ENCODE peak calls at places on chromosomes 7 and 10, in four cellular contexts. N, A, P and J are unnamed samples.
A peak's percentile ranks its signal among the peaks of the same experiment; 100 is the strongest.

GRCh38 chr10:78164687-78165086 is 131.0 kb downstream of the RPS24 start:
- DNase-seq in P (no peak), N (no peak), A (no peak), J (no peak)

GRCh38 chr7:129990403-129991192 is 37.8 kb upstream of the UBE2H start:
- DNase-seq in A (no peak), P (peak; percentile 37), N (peak; percentile 25), J (no peak)

GRCh38 chr7:19107142-19107391 is 10.4 kb downstream of the TWIST1 start:
- DNase-seq in P (no peak), A (no peak), N (no peak), J (no peak)

GRCh38 chr10:22554481-22555182 is 159.7 kb downstream of the PIP4K2A start:
- DNase-seq in P (no peak), N (peak; percentile 87), A (peak; percentile 54), J (no peak)

GRCh38 chr7:28106316-28106957 is 74.2 kb downstream of the JAZF1 start:
- DNase-seq in P (no peak), A (no peak), N (peak; percentile 93), J (no peak)

GRCh38 chr7:13021971-13022370 is 334.5 kb downstream of the ARL4A start:
- DNase-seq in P (no peak), A (no peak), N (no peak), J (no peak)

GRCh38 chr10:51867956-51868355 is 168.6 kb upstream of the CSTF2T start:
- DNase-seq in N (peak; percentile 99), A (no peak), P (no peak), J (peak; percentile 5)

GRCh38 chr7:76281706-76282343 is 20.6 kb upstream of the HSPB1 start:
- DNase-seq in A (no peak), N (no peak), P (peak; percentile 40), J (no peak)

GRCh38 chr10:62613429-62613828 is 191.1 kb upstream of the ADO start:
- DNase-seq in N (peak; percentile 79), A (no peak), P (no peak), J (no peak)

GRCh38 chr10:8588135-8588534 is 533.6 kb downstream of the GATA3 start:
- DNase-seq in N (no peak), P (no peak), A (no peak), J (no peak)

GRCh38 chr7:45889367-45890067 is 1.2 kb downstream of the IGFBP1 start:
- DNase-seq in P (no peak), A (no peak), N (no peak), J (no peak)

GRCh38 chr7:120053390-120053961 is 219.5 kb upstream of the KCND2 start:
- DNase-seq in A (no peak), P (no peak), N (peak; percentile 82), J (no peak)

GRCh38 chr10:119379466-119380071 is 162.9 kb downstream of the RGS10 start:
- DNase-seq in N (no peak), P (no peak), A (no peak), J (no peak)

GRCh38 chr10:60964257-60965235 is 20.6 kb upstream of the RHOBTB1 start:
- DNase-seq in N (peak; percentile 91), P (peak; percentile 57), A (peak; percentile 56), J (peak; percentile 63)

GRCh38 chr7:35533877-35534276 is 161.1 kb downstream of the HERPUD2 start:
- DNase-seq in N (no peak), A (no peak), P (no peak), J (no peak)

DNA sequence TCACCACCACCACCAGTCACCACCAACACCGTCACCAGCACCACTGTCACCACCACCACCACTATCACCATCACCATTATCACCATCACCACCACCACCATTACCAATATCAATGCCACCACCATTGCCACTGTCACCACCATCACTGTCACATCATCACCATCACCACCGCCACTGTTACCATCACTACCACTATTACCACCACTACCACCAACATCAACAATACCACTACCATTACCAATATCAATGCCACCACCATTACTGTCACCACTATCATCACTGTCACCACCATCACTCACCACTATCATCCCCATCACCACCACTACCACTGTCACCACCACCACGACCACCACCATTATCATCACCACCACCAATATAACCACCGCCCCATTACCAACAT is 14.0 kb upstream of the DENND2A start:
- DNase-seq in N (no peak), P (no peak), A (no peak), J (no peak)
- H4K91ac ChIP-seq in N (no peak overlapping the region), P (no peak overlapping the region), A (no peak overlapping the region), J (no peak overlapping the region)

GRCh38 chr7:22549051-22549450 is 49.1 kb upstream of the STEAP1B start:
- DNase-seq in A (no peak), N (no peak), P (peak; percentile 67), J (peak; percentile 87)

GRCh38 chr7:22550514-22551010 is 50.6 kb upstream of the STEAP1B start:
- DNase-seq in N (no peak), A (no peak), P (no peak), J (no peak)

GRCh38 chr7:22548313-22548712 is 48.3 kb upstream of the STEAP1B start:
- DNase-seq in P (no peak), A (no peak), N (no peak), J (no peak)

GRCh38 chr7:22551768-22552513 is 52.0 kb upstream of the STEAP1B start:
- DNase-seq in N (no peak), P (no peak), A (no peak), J (no peak)

DNA sequence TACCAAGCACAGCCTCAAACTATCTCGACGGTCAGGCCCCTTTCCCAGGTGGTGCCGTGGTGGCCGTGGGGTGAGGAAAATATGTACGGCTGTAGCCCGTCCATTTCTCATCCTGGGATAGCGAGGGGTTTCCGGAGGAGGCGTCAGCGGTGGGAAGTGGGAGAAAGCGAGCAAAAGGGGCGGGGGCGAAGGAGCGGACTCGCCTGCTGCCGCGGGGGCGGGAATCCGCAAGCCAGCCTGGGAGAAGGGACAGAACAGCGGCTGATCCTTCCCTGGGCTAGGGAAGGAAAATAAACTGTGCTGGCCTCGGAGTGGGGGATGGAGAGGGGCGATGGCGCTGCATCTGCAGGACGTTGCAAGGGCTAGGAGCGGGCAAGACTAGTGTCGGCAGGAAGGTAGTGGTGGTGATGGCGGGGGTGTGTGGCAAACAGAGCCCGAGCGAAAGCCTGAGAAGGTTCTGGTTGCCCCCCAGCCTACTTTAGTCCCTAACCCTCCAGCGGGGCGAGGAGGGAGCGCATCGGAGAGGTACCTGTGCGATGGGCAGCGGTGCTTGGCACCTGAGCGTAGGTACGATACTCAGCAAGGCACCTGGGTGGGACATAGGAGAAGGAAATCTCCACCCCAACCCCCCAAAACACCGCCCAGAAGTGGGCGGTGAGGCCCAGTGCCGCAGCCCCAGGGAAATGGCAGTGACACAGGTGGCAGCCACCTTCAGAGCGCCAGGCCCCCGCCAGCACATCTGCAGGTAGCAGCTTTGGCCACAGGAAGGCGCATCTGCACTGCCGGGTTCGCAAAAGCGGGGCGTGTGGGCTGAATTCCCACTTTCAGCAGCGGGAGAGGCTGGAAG is 49.9 kb upstream of the STEAP1B start:
- DNase-seq in N (peak; percentile 7), A (peak; percentile 40), P (peak; percentile 95), J (peak; percentile 52)
- H3K9ac ChIP-seq in N (no peak overlapping the region), A (peak overlapping the region; percentile 89), P (peak overlapping the region; percentile 56), J (no peak overlapping the region)

DNA sequence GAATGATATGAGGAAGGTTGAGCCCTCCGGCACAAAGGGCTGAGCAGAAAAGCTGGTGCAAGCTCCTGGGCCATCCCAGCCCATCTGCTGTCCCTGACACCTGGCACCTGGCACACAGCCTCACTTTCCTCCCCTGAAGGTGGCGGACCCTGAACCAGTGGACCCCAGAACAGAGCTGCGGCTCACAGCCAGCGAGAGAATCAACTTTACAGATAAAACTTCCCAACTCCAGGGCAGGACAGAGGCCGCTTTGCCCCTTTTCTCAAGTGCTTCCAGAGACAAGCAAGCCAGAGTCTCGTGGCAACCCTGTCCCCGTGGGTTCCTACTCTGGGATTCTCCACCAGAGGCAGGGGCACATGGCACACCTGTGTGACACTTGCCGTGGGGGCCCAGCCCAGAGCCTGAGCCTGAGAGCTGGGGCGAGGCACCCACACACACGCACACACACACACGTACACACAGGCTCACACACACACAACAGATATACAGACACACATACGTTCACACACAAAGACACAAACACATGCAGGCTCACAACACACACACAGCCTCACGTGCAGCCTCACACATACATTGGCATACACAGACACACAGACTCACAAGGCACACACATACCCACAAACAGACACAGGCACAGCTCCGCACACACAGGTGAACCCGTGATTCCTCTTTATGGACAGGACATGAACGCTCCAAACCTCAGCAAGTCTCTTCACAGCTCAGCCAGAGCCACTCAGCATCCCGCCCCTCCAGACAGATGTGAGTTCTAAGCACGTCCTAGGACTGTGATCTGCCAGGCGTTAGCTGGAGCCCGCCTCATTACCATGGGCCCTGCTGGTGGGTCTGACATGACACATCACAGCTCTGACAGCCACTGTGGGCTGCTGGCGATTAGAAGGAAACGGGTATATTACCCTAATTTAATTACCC is 176.9 kb upstream of the PPP2R2D start:
- DNase-seq in N (no peak), P (peak; percentile 18), A (no peak), J (no peak)
- H4K91ac ChIP-seq in N (no peak overlapping the region), P (no peak overlapping the region), A (peak overlapping the region; percentile 39), J (no peak overlapping the region)

DNA sequence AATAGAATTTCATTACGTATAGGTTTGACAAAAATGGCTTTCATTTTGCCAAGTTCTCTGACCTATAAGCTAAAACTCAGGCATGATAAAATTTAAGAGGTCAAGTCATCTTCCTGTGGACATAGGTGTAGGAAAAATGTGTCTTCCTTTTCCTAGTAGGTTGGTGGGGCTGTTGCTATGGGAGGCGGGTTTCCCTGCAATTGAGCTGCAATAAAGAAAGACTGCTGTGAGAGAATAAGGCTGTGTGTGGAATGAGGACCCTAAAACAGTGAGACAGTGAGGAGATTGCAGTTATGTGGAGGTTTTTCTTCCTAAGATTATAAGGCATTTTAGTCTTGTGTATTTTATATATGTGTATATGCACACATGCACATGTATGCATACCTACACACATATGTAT is 13.0 kb upstream of the SEMA3A start:
- DNase-seq in A (no peak), N (no peak), P (no peak), J (no peak)
- H3K9ac ChIP-seq in A (no peak overlapping the region), N (no peak overlapping the region), P (no peak overlapping the region), J (no peak overlapping the region)

GRCh38 chr7:157851501-157852067 is 514.8 kb downstream of the DNAJB6 start:
- DNase-seq in A (peak; percentile 58), N (no peak), P (peak; percentile 85), J (no peak)
- H4K91ac ChIP-seq in A (peak overlapping the region; percentile 87), N (no peak overlapping the region), P (no peak overlapping the region), J (no peak overlapping the region)

DNA sequence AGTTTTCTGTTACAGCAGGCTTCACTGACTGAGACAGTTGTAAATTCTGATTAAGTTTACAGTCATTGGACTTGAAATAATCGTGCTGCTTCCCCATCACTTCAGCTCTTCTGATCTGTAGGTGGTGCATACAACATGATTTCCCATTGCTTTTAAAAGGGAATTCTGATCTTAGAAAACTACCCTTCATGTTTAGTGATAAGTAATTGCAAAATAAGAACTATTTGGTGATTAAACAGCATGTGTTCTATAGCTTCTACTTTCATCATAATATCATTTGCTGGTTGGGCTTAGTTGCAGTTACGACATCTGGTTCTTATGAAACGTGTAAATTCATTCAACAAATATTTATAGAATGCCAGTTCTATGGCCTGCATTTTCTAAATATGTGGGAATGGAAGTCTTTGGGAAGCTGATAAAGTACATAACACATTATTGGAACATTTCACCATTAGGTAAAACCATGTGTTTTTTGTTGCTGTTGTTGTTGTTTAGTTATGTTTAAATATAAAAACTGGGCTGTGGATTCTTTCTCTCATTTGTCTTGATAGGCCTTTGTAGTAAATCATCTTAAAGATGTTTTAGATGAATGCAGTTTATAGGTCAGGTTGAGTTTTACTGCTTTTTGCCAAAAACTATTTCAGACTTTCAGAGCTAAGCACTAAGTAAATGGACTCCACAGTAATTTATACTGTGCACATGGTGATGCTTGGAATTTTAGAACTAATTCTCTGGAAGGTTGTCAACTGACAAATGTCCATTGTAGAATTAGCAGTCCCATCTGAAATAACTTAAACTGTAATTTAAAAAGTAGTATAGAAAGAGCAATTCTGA is 13.1 kb downstream of the GNAI1 start:
- DNase-seq in A (no peak), P (no peak), N (peak; percentile 87), J (peak; percentile 48)
- H3K9ac ChIP-seq in A (no peak overlapping the region), P (no peak overlapping the region), N (peak overlapping the region; percentile 30), J (no peak overlapping the region)